ENCODE peak calls at places on chromosome 15, in nine cellular contexts. One of them, this sample, is unnamed.

GRCh38 chr15:40591310-40591845 is 2.7 kb upstream of the KNL1 start:
- DNase-seq in colonic mucosa: peak
- DNase-seq in cardiac muscle cell: peak
- DNase-seq in left ventricle myocardium inferior: no peak
- DNase-seq in upper lobe of right lung: no peak
- DNase-seq in SJSA1: no peak
- DNase-seq in CD4-positive, alpha-beta T cell: no peak
- DNase-seq in adrenal gland: no peak
- DNase-seq in PC-3: no peak
- DNase-seq in this sample: no peak

GRCh38 chr15:71634820-71635219 is 175.5 kb upstream of the NR2E3 start:
- DNase-seq in upper lobe of right lung: no peak
- DNase-seq in left ventricle myocardium inferior: no peak
- DNase-seq in cardiac muscle cell: peak
- DNase-seq in adrenal gland: no peak
- DNase-seq in SJSA1: peak
- DNase-seq in CD4-positive, alpha-beta T cell: no peak
- DNase-seq in colonic mucosa: no peak
- DNase-seq in PC-3: no peak
- DNase-seq in this sample: no peak

GRCh38 chr15:101530224-101530958 is 40.9 kb upstream of the PCSK6 start:
- DNase-seq in CD4-positive, alpha-beta T cell: no peak
- DNase-seq in PC-3: peak
- DNase-seq in colonic mucosa: peak
- DNase-seq in SJSA1: no peak
- DNase-seq in left ventricle myocardium inferior: no peak
- DNase-seq in adrenal gland: no peak
- DNase-seq in upper lobe of right lung: no peak
- DNase-seq in cardiac muscle cell: no peak
- DNase-seq in this sample: no peak

GRCh38 chr15:101288905-101289513 is 6.0 kb downstream of the SNRPA1 start:
- DNase-seq in colonic mucosa: no peak
- DNase-seq in SJSA1: no peak
- DNase-seq in upper lobe of right lung: no peak
- DNase-seq in CD4-positive, alpha-beta T cell: no peak
- DNase-seq in left ventricle myocardium inferior: no peak
- DNase-seq in cardiac muscle cell: peak
- DNase-seq in PC-3: peak
- DNase-seq in adrenal gland: no peak
- DNase-seq in this sample: peak

GRCh38 chr15:78750566-78750965 is 60.7 kb downstream of the ADAMTS7 start:
- DNase-seq in SJSA1: no peak
- DNase-seq in colonic mucosa: peak
- DNase-seq in CD4-positive, alpha-beta T cell: no peak
- DNase-seq in PC-3: peak
- DNase-seq in cardiac muscle cell: no peak
- DNase-seq in left ventricle myocardium inferior: no peak
- DNase-seq in adrenal gland: peak
- DNase-seq in upper lobe of right lung: peak
- DNase-seq in this sample: no peak

GRCh38 chr15:90859234-90860131 is 8.9 kb upstream of the FURIN start:
- DNase-seq in SJSA1: no peak
- DNase-seq in PC-3: no peak
- DNase-seq in cardiac muscle cell: peak
- DNase-seq in left ventricle myocardium inferior: no peak
- DNase-seq in upper lobe of right lung: no peak
- DNase-seq in CD4-positive, alpha-beta T cell: no peak
- DNase-seq in adrenal gland: peak
- DNase-seq in colonic mucosa: no peak
- DNase-seq in this sample: no peak

GRCh38 chr15:33678606-33679005 is 289.7 kb upstream of the CHRM5 start:
- DNase-seq in left ventricle myocardium inferior: no peak
- DNase-seq in SJSA1: no peak
- DNase-seq in upper lobe of right lung: no peak
- DNase-seq in cardiac muscle cell: no peak
- DNase-seq in adrenal gland: no peak
- DNase-seq in colonic mucosa: no peak
- DNase-seq in PC-3: no peak
- DNase-seq in CD4-positive, alpha-beta T cell: no peak
- DNase-seq in this sample: no peak

GRCh38 chr15:60391722-60392340 is 6.0 kb downstream of the ANXA2 start:
- DNase-seq in left ventricle myocardium inferior: no peak
- DNase-seq in colonic mucosa: no peak
- DNase-seq in CD4-positive, alpha-beta T cell: no peak
- DNase-seq in SJSA1: peak
- DNase-seq in PC-3: no peak
- DNase-seq in upper lobe of right lung: no peak
- DNase-seq in cardiac muscle cell: no peak
- DNase-seq in adrenal gland: no peak
- DNase-seq in this sample: peak

GRCh38 chr15:81825136-81825535 is 220.7 kb downstream of the MEX3B start:
- DNase-seq in SJSA1: no peak
- DNase-seq in PC-3: no peak
- DNase-seq in cardiac muscle cell: no peak
- DNase-seq in CD4-positive, alpha-beta T cell: no peak
- DNase-seq in upper lobe of right lung: no peak
- DNase-seq in colonic mucosa: no peak
- DNase-seq in adrenal gland: no peak
- DNase-seq in left ventricle myocardium inferior: no peak
- DNase-seq in this sample: no peak

GRCh38 chr15:81914734-81915234 is 131.0 kb downstream of the MEX3B start:
- DNase-seq in CD4-positive, alpha-beta T cell: no peak
- DNase-seq in SJSA1: no peak
- DNase-seq in PC-3: no peak
- DNase-seq in left ventricle myocardium inferior: peak
- DNase-seq in colonic mucosa: no peak
- DNase-seq in cardiac muscle cell: peak
- DNase-seq in upper lobe of right lung: no peak
- DNase-seq in adrenal gland: no peak
- DNase-seq in this sample: no peak

GRCh38 chr15:77017761-77018720 is 23.1 kb downstream of the PSTPIP1 start:
- DNase-seq in adrenal gland: no peak
- DNase-seq in left ventricle myocardium inferior: no peak
- DNase-seq in SJSA1: no peak
- DNase-seq in colonic mucosa: no peak
- DNase-seq in cardiac muscle cell: no peak
- DNase-seq in PC-3: no peak
- DNase-seq in CD4-positive, alpha-beta T cell: no peak
- DNase-seq in upper lobe of right lung: no peak
- DNase-seq in this sample: no peak

GRCh38 chr15:76340198-76340801 is 3.7 kb downstream of the ISL2 start:
- DNase-seq in left ventricle myocardium inferior: no peak
- DNase-seq in upper lobe of right lung: no peak
- DNase-seq in adrenal gland: peak
- DNase-seq in CD4-positive, alpha-beta T cell: no peak
- DNase-seq in PC-3: no peak
- DNase-seq in SJSA1: no peak
- DNase-seq in cardiac muscle cell: peak
- DNase-seq in colonic mucosa: no peak
- DNase-seq in this sample: peak

GRCh38 chr15:81294501-81294850 is 29.5 kb downstream of the STARD5 start:
- DNase-seq in CD4-positive, alpha-beta T cell: no peak
- DNase-seq in adrenal gland: no peak
- DNase-seq in PC-3: no peak
- DNase-seq in cardiac muscle cell: no peak
- DNase-seq in left ventricle myocardium inferior: no peak
- DNase-seq in SJSA1: no peak
- DNase-seq in colonic mucosa: no peak
- DNase-seq in upper lobe of right lung: no peak
- DNase-seq in this sample: no peak

DNA sequence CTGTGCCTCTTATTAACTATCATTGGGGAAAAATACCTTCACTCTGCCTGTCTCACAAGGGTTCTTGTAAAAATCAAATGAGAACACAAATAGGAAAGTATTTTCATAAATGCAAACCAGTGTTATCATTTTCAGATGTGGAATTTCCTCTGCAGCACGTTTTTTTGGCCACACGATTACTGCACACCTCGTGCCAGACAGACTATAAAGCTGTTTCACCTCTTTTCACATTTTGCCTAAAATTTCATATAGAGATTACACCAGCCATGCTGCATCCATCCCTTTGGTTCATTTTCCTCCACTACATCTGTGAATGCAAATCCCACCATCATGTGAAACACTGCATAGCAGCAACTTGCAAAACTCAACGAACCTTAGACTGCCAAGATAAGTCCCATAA is 1.2 kb upstream of the TMOD2 start:
- DNase-seq in adrenal gland: no peak
- DNase-seq in colonic mucosa: no peak
- DNase-seq in upper lobe of right lung: no peak
- DNase-seq in CD4-positive, alpha-beta T cell: no peak
- DNase-seq in SJSA1: no peak
- DNase-seq in left ventricle myocardium inferior: no peak
- DNase-seq in cardiac muscle cell: no peak
- DNase-seq in PC-3: no peak
- DNase-seq in this sample: no peak
- H3K27ac ChIP-seq in adrenal gland: no peak
- H3K27ac ChIP-seq in colonic mucosa: no peak
- H3K27ac ChIP-seq in upper lobe of right lung: no peak
- H3K27ac ChIP-seq in CD4-positive, alpha-beta T cell: no peak
- H3K27ac ChIP-seq in SJSA1: no peak
- H3K27ac ChIP-seq in left ventricle myocardium inferior: no peak
- H3K27ac ChIP-seq in cardiac muscle cell: no peak
- H3K27ac ChIP-seq in PC-3: no peak
- H3K27ac ChIP-seq in this sample: no peak

GRCh38 chr15:74768771-74769342 is 13.0 kb upstream of the CSK start:
- DNase-seq in PC-3: peak
- DNase-seq in cardiac muscle cell: peak
- DNase-seq in CD4-positive, alpha-beta T cell: peak
- DNase-seq in left ventricle myocardium inferior: peak
- DNase-seq in colonic mucosa: peak
- DNase-seq in upper lobe of right lung: peak
- DNase-seq in SJSA1: no peak
- DNase-seq in adrenal gland: peak
- DNase-seq in this sample: no peak

GRCh38 chr15:74769463-74770025 is 12.3 kb upstream of the CSK start:
- DNase-seq in CD4-positive, alpha-beta T cell: no peak
- DNase-seq in PC-3: no peak
- DNase-seq in SJSA1: no peak
- DNase-seq in left ventricle myocardium inferior: no peak
- DNase-seq in colonic mucosa: no peak
- DNase-seq in adrenal gland: no peak
- DNase-seq in upper lobe of right lung: no peak
- DNase-seq in cardiac muscle cell: no peak
- DNase-seq in this sample: no peak

GRCh38 chr15:74770211-74770892 is 11.5 kb upstream of the CSK start:
- DNase-seq in PC-3: no peak
- DNase-seq in SJSA1: no peak
- DNase-seq in upper lobe of right lung: no peak
- DNase-seq in left ventricle myocardium inferior: no peak
- DNase-seq in colonic mucosa: peak
- DNase-seq in cardiac muscle cell: no peak
- DNase-seq in CD4-positive, alpha-beta T cell: no peak
- DNase-seq in adrenal gland: no peak
- DNase-seq in this sample: no peak

GRCh38 chr15:74768099-74768770 is 13.6 kb upstream of the CSK start:
- DNase-seq in SJSA1: no peak
- DNase-seq in colonic mucosa: no peak
- DNase-seq in upper lobe of right lung: no peak
- DNase-seq in left ventricle myocardium inferior: no peak
- DNase-seq in CD4-positive, alpha-beta T cell: no peak
- DNase-seq in PC-3: no peak
- DNase-seq in cardiac muscle cell: no peak
- DNase-seq in adrenal gland: no peak
- DNase-seq in this sample: no peak

GRCh38 chr15:74767167-74768098 is 14.4 kb upstream of the CSK start:
- DNase-seq in upper lobe of right lung: no peak
- DNase-seq in cardiac muscle cell: no peak
- DNase-seq in left ventricle myocardium inferior: no peak
- DNase-seq in adrenal gland: no peak
- DNase-seq in CD4-positive, alpha-beta T cell: no peak
- DNase-seq in colonic mucosa: no peak
- DNase-seq in SJSA1: no peak
- DNase-seq in PC-3: no peak
- DNase-seq in this sample: no peak
- H3K27ac ChIP-seq in upper lobe of right lung: no peak
- H3K27ac ChIP-seq in cardiac muscle cell: no peak
- H3K27ac ChIP-seq in left ventricle myocardium inferior: no peak
- H3K27ac ChIP-seq in adrenal gland: no peak
- H3K27ac ChIP-seq in CD4-positive, alpha-beta T cell: no peak
- H3K27ac ChIP-seq in colonic mucosa: no peak
- H3K27ac ChIP-seq in SJSA1: no peak
- H3K27ac ChIP-seq in PC-3: no peak
- H3K27ac ChIP-seq in this sample: no peak

GRCh38 chr15:48253186-48253585 is 47.1 kb downstream of the SLC12A1 start:
- DNase-seq in PC-3: no peak
- DNase-seq in cardiac muscle cell: no peak
- DNase-seq in SJSA1: no peak
- DNase-seq in colonic mucosa: no peak
- DNase-seq in upper lobe of right lung: no peak
- DNase-seq in left ventricle myocardium inferior: no peak
- DNase-seq in CD4-positive, alpha-beta T cell: no peak
- DNase-seq in adrenal gland: no peak
- DNase-seq in this sample: no peak
- H3K27ac ChIP-seq in PC-3: no peak
- H3K27ac ChIP-seq in cardiac muscle cell: no peak
- H3K27ac ChIP-seq in SJSA1: no peak
- H3K27ac ChIP-seq in colonic mucosa: no peak
- H3K27ac ChIP-seq in upper lobe of right lung: no peak
- H3K27ac ChIP-seq in left ventricle myocardium inferior: no peak
- H3K27ac ChIP-seq in CD4-positive, alpha-beta T cell: no peak
- H3K27ac ChIP-seq in adrenal gland: no peak
- H3K27ac ChIP-seq in this sample: no peak

GRCh38 chr15:64337761-64338160 is 18.2 kb downstream of the CSNK1G1 start:
- DNase-seq in cardiac muscle cell: no peak
- DNase-seq in PC-3: no peak
- DNase-seq in adrenal gland: no peak
- DNase-seq in upper lobe of right lung: no peak
- DNase-seq in colonic mucosa: no peak
- DNase-seq in CD4-positive, alpha-beta T cell: no peak
- DNase-seq in SJSA1: no peak
- DNase-seq in left ventricle myocardium inferior: no peak
- DNase-seq in this sample: no peak

GRCh38 chr15:64333986-64334385 is 22.0 kb downstream of the CSNK1G1 start:
- DNase-seq in PC-3: no peak
- DNase-seq in colonic mucosa: no peak
- DNase-seq in SJSA1: no peak
- DNase-seq in adrenal gland: no peak
- DNase-seq in upper lobe of right lung: no peak
- DNase-seq in CD4-positive, alpha-beta T cell: no peak
- DNase-seq in left ventricle myocardium inferior: no peak
- DNase-seq in cardiac muscle cell: no peak
- DNase-seq in this sample: peak

GRCh38 chr15:64334530-64334929 is 21.4 kb downstream of the CSNK1G1 start:
- DNase-seq in colonic mucosa: peak
- DNase-seq in upper lobe of right lung: no peak
- DNase-seq in cardiac muscle cell: no peak
- DNase-seq in SJSA1: no peak
- DNase-seq in adrenal gland: no peak
- DNase-seq in left ventricle myocardium inferior: no peak
- DNase-seq in PC-3: no peak
- DNase-seq in CD4-positive, alpha-beta T cell: peak
- DNase-seq in this sample: no peak

DNA sequence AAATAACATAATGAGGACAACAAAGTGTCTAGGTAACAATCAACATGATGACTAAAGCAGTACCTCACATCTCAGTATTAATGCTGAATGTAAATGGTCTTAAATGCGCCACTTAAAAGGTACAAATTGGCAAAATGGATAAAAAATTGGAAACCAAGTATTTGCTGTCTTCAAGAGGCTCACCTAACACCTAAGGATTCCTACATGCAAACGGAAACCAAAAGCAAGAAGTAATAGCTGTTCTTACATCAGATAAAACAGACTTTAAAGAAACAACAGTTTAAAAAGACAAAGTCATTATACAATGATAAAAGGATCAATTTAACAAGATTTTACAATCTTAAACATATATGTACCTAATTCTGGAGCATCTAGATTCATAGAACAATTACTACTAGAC is 22.5 kb downstream of the CSNK1G1 start:
- DNase-seq in colonic mucosa: no peak
- DNase-seq in PC-3: no peak
- DNase-seq in SJSA1: no peak
- DNase-seq in upper lobe of right lung: no peak
- DNase-seq in CD4-positive, alpha-beta T cell: no peak
- DNase-seq in adrenal gland: no peak
- DNase-seq in cardiac muscle cell: no peak
- DNase-seq in left ventricle myocardium inferior: no peak
- DNase-seq in this sample: no peak
- H3K27ac ChIP-seq in colonic mucosa: no peak
- H3K27ac ChIP-seq in PC-3: no peak
- H3K27ac ChIP-seq in SJSA1: no peak
- H3K27ac ChIP-seq in upper lobe of right lung: no peak
- H3K27ac ChIP-seq in CD4-positive, alpha-beta T cell: no peak
- H3K27ac ChIP-seq in adrenal gland: no peak
- H3K27ac ChIP-seq in cardiac muscle cell: no peak
- H3K27ac ChIP-seq in left ventricle myocardium inferior: no peak
- H3K27ac ChIP-seq in this sample: peak